ENCODE peak calls at places on chromosome 1, in six cellular contexts. X, J, K, R, L and T are unnamed samples.

GRCh38 chr1:20409017-20409416 is 77.0 kb downstream of the CAMK2N1 start:
- DNase-seq in R (no peak), K (no peak), J (no peak), X (no peak), L (no peak), T (no peak)

GRCh38 chr1:39981957-39982356 is 27.0 kb downstream of the MFSD2A start:
- DNase-seq in X (no peak), R (no peak), K (peak; percentile 71), L (no peak), J (no peak), T (no peak)

GRCh38 chr1:236282159-236282716 is 480 bp upstream of the ERO1B start:
- DNase-seq in L (no peak), X (no peak), K (no peak), J (no peak), R (peak; percentile 45), T (no peak)

GRCh38 chr1:44316231-44316759 is 38.8 kb downstream of the ERI3 start:
- DNase-seq in R (no peak), X (no peak), K (no peak), L (no peak), J (no peak), T (no peak)

GRCh38 chr1:89286549-89287181 is 14.0 kb upstream of the GBP5 start:
- DNase-seq in K (no peak), R (no peak), J (no peak), L (no peak), X (no peak), T (no peak)

GRCh38 chr1:152108899-152109222 is 6.4 kb downstream of the TCHH start:
- DNase-seq in J (no peak), X (no peak), K (no peak), L (no peak), R (no peak), T (no peak)

GRCh38 chr1:189899686-189900495 is 577.8 kb downstream of the BRINP3 start:
- DNase-seq in J (no peak), X (no peak), K (no peak), L (no peak), R (no peak), T (no peak)

GRCh38 chr1:27106561-27107323 is 48.2 kb downstream of the SLC9A1 start:
- DNase-seq in L (peak; percentile 71), X (peak; percentile 59), J (peak; percentile 63), K (no peak), R (no peak), T (no peak)

GRCh38 chr1:13699510-13699909 is 478 bp upstream of the PRDM2 start:
- DNase-seq in X (no peak), K (no peak), J (no peak), R (no peak), L (no peak), T (peak; percentile 19)